ENCODE peak calls at places on chromosomes 11 and 22, in eight cellular contexts. L is keratinocyte, I is mammary epithelial cell, G is GM23338, S is neuronal stem cell, A is fibroblast of lung, D is IMR-90, H is astrocyte. T is an unnamed sample.

GRCh38 chr11:33885338-33886005 is 6.4 kb downstream of the LMO2 start:
- DNase-seq in H (no peak), I (no peak), D (no peak), S (no peak), A (no peak), G (no peak), L (no peak), T (no peak)

GRCh38 chr22:49964136-49964492 is 3.5 kb downstream of the PIM3 start:
- DNase-seq in D (no peak), A (no peak), S (no peak), I (no peak), G (no peak), L (no peak), H (no peak), T (no peak)

GRCh38 chr11:16759857-16760256 is 21.4 kb downstream of the C11orf58 start:
- DNase-seq in L (no peak), A (no peak), I (no peak), G (no peak), S (no peak), D (peak; percentile 24), H (no peak), T (no peak)

GRCh38 chr11:75969626-75970308 is 154.8 kb downstream of the UVRAG start:
- DNase-seq in S (no peak), L (peak; percentile 1), G (no peak), I (peak; percentile 2), H (peak; percentile 39), D (peak; percentile 84), A (peak; percentile 38), T (peak; percentile 17)

GRCh38 chr11:12042215-12042676 is 33.8 kb upstream of the DKK3 start:
- DNase-seq in G (peak; percentile 9), D (peak; percentile 99), I (peak; percentile 92), H (peak; percentile 98), A (peak; percentile 91), S (no peak), L (peak; percentile 93), T (peak; percentile 98)

GRCh38 chr11:110971110-110971509 is 258.9 kb upstream of the ARHGAP20 start:
- DNase-seq in G (no peak), L (peak; percentile 62), D (peak; percentile 69), A (peak; percentile 34), I (peak; percentile 82), H (peak; percentile 98), S (no peak), T (peak; percentile 87)

GRCh38 chr11:102317768-102318103 is 452 bp downstream of the BIRC3 start:
- DNase-seq in D (no peak), L (no peak), I (no peak), S (no peak), A (no peak), G (no peak), H (no peak), T (no peak)

GRCh38 chr11:129190087-129190486 is 2.0 kb downstream of the ARHGAP32 start:
- DNase-seq in G (no peak), D (no peak), H (no peak), L (no peak), S (no peak), I (peak; percentile 39), A (peak; percentile 34), T (no peak)

GRCh38 chr11:125062931-125063428 is at the start of gene SLC37A2:
- DNase-seq in H (peak; percentile 44), S (peak; percentile 62), I (peak; percentile 81), L (no peak), G (peak; percentile 80), A (peak; percentile 49), D (peak; percentile 54), T (peak; percentile 72)

GRCh38 chr11:14969922-14970323 is 2.2 kb downstream of the CALCA start:
- DNase-seq in S (peak; percentile 63), I (no peak), D (peak; percentile 7), H (no peak), L (no peak), A (peak; percentile 15), G (peak; percentile 86), T (peak; percentile 28)

GRCh38 chr11:100914415-100914814 is 215.2 kb downstream of the PGR start:
- DNase-seq in A (no peak), G (peak; percentile 45), S (no peak), L (no peak), I (no peak), H (no peak), D (no peak), T (no peak)

GRCh38 chr11:78078218-78079167 is 1.2 kb downstream of the NDUFC2 start:
- DNase-seq in H (no peak), G (peak; percentile 22), I (no peak), L (no peak), S (no peak), D (no peak), A (no peak), T (peak; percentile 12)

GRCh38 chr11:57310630-57311086 is 14.1 kb downstream of the TNKS1BP1 start:
- DNase-seq in A (peak; percentile 74), D (peak; percentile 27), L (no peak), I (no peak), H (no peak), S (no peak), G (no peak), T (no peak)

GRCh38 chr22:30801695-30802094 is 107.0 kb downstream of the OSBP2 start:
- DNase-seq in A (no peak), S (no peak), I (no peak), G (no peak), L (no peak), D (no peak), H (no peak), T (no peak)

GRCh38 chr11:31870609-31871309 is 59.6 kb upstream of the PAX6 start:
- DNase-seq in L (no peak), G (peak; percentile 95), A (peak; percentile 50), H (peak; percentile 20), D (peak; percentile 33), S (peak; percentile 85), I (peak; percentile 23), T (peak; percentile 49)

GRCh38 chr22:44119669-44120313 is 60.9 kb upstream of the PARVG start:
- DNase-seq in D (no peak), A (no peak), L (no peak), S (no peak), I (no peak), G (no peak), H (no peak), T (no peak)

GRCh38 chr11:44133335-44133946 is 38.0 kb downstream of the EXT2 start:
- DNase-seq in H (peak; percentile 13), I (no peak), D (peak; percentile 59), A (peak; percentile 62), L (no peak), G (peak; percentile 75), S (peak; percentile 37), T (peak; percentile 47)

GRCh38 chr11:33949201-33949913 is 57.5 kb upstream of the LMO2 start:
- DNase-seq in A (no peak), G (no peak), I (no peak), H (no peak), S (no peak), D (no peak), L (no peak), T (no peak)

GRCh38 chr11:2541321-2541680 is 96.5 kb downstream of the KCNQ1 start:
- DNase-seq in L (no peak), I (no peak), A (no peak), S (no peak), D (no peak), G (no peak), H (no peak), T (no peak)

GRCh38 chr11:13923716-13924650 is 38.5 kb upstream of the SPON1 start:
- DNase-seq in H (no peak), S (no peak), G (no peak), L (no peak), D (no peak), I (peak; percentile 17), A (no peak), T (no peak)

GRCh38 chr22:42680648-42681047 is 31.5 kb upstream of the CYB5R3 start:
- DNase-seq in A (peak; percentile 88), L (peak; percentile 67), S (no peak), H (peak; percentile 92), G (no peak), D (peak; percentile 98), I (peak; percentile 95), T (peak; percentile 97)

GRCh38 chr11:78226684-78227680 is 38.3 kb downstream of the USP35 start:
- DNase-seq in S (no peak), I (no peak), D (no peak), H (no peak), G (no peak), L (no peak), A (no peak), T (no peak)

GRCh38 chr11:76598426-76598839 is 72.1 kb downstream of the LRRC32 start:
- DNase-seq in L (no peak), G (peak; percentile 76), D (peak; percentile 56), A (peak; percentile 71), H (peak; percentile 31), I (no peak), S (no peak), T (peak; percentile 62)

GRCh38 chr22:24525416-24526037 is 29.4 kb downstream of the GUCD1 start:
- DNase-seq in S (peak; percentile 59), H (peak; percentile 25), D (peak; percentile 65), G (peak; percentile 92), A (peak; percentile 71), I (peak; percentile 44), L (peak; percentile 46), T (peak; percentile 70)

GRCh38 chr22:22079404-22080148 is 97.0 kb upstream of the TOP3B start:
- DNase-seq in D (no peak), L (no peak), I (no peak), A (no peak), S (no peak), G (no peak), H (no peak), T (no peak)

DNA sequence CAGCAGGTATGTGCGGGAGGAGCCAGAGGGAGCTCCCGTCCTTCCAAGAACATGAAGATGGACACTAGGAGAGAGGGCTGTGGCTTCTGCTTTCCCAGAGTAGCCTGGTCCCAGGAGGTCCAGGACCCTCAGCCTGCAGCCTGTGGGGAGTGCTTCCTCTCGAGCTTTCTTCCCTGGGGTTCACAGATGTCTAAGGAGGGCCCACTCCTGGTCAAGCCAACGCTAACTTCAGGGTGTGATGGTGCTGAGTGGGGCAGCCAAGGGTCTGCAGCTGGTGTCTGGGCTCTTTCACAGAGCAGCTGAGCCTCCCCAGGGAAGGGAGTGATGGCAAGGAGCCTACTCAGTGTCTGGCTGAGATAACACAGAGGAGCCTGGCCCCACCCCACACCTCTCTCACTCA is 3.3 kb downstream of the POU2F3 start:
- DNase-seq in S (no peak), D (no peak), G (no peak), I (no peak), A (no peak), L (no peak), H (no peak), T (no peak)
- H3K27me3 ChIP-seq in S (peaks cover 96% of the 10 kb centered on the region), D (peaks cover 83% of the 10 kb centered on the region), G (peaks cover 36% of the 10 kb centered on the region), I (peaks cover 9% of the 10 kb centered on the region), A (peaks cover 27% of the 10 kb centered on the region), L (peaks cover 55% of the 10 kb centered on the region), H (peaks cover 45% of the 10 kb centered on the region), T (peaks cover 47% of the 10 kb centered on the region)

GRCh38 chr11:68741536-68741935 is 9.8 kb downstream of the TESMIN start:
- DNase-seq in G (no peak), L (no peak), A (no peak), H (peak; percentile 28), S (no peak), D (peak; percentile 10), I (no peak), T (peak; percentile 23)
- H3K4me2 ChIP-seq in G (peak overlapping the region; percentile 54), L (no peak overlapping the region), A (peak overlapping the region; percentile 38), H (peak overlapping the region; percentile 16), S (no peak overlapping the region), D (no peak overlapping the region), I (no peak overlapping the region), T (no peak overlapping the region)

GRCh38 chr11:117799634-117800033 is 2.6 kb upstream of the DSCAML1 start:
- DNase-seq in S (no peak), A (no peak), I (no peak), D (no peak), L (no peak), G (no peak), H (no peak), T (no peak)
- H3K27me3 ChIP-seq in S (peaks cover 93% of the 10 kb centered on the region), A (peaks cover 25% of the 10 kb centered on the region), I (peaks cover 18% of the 10 kb centered on the region), D (peaks cover 70% of the 10 kb centered on the region), L (peaks cover 48% of the 10 kb centered on the region), G (peaks cover 53% of the 10 kb centered on the region), H (peaks cover 52% of the 10 kb centered on the region), T (peaks cover 80% of the 10 kb centered on the region)

GRCh38 chr22:45904236-45904635 is 72.7 kb downstream of the WNT7B start:
- DNase-seq in L (no peak), D (no peak), S (no peak), A (no peak), I (no peak), H (no peak), G (no peak), T (no peak)
- H3K4me2 ChIP-seq in L (no peak overlapping the region), D (no peak overlapping the region), S (no peak overlapping the region), A (no peak overlapping the region), I (no peak overlapping the region), H (no peak overlapping the region), G (no peak overlapping the region), T (no peak overlapping the region)

T was measured in mesenchymal stem cell.